ENCODE peak calls at places on chromosomes 1 and 21, in eight cellular contexts. B, V, D, P, H, X, C and G are unnamed samples. For H3K36me3, the result is how much of the 10 kb centered on the place peaks cover.

GRCh38 chr1:210978316-210978993 is 155.5 kb downstream of the KCNH1 start:
- DNase-seq in D (no peak), X (no peak), C (no peak), H (no peak), P (no peak), V (no peak), B (no peak), G (no peak)

GRCh38 chr1:8252266-8252951 is 65.5 kb upstream of the SLC45A1 start:
- DNase-seq in C (no peak), D (no peak), P (no peak), X (no peak), V (no peak), B (no peak), H (no peak), G (no peak)

GRCh38 chr21:45516071-45516670 is 26.1 kb downstream of the SLC19A1 start:
- DNase-seq in X (no peak), B (peak), C (no peak), V (no peak), H (no peak), P (peak), D (peak), G (no peak)

GRCh38 chr1:20411196-20411980 is 74.6 kb downstream of the CAMK2N1 start:
- DNase-seq in B (no peak), H (peak), V (no peak), X (peak), C (peak), P (peak), D (peak), G (no peak)

GRCh38 chr1:224205438-224205840 is 22.4 kb downstream of the DEGS1 start:
- DNase-seq in B (no peak), X (peak), H (peak), V (no peak), D (no peak), P (no peak), C (no peak), G (no peak)

GRCh38 chr1:200487650-200488049 is 77.8 kb upstream of the ZNF281 start:
- DNase-seq in H (no peak), D (no peak), X (no peak), C (no peak), B (no peak), V (no peak), P (no peak), G (no peak)

GRCh38 chr1:167360120-167360519 is 139.4 kb downstream of the POU2F1 start:
- DNase-seq in B (no peak), X (no peak), P (no peak), V (no peak), C (no peak), D (no peak), H (peak), G (no peak)

GRCh38 chr1:53739109-53739681 is at the start of gene GLIS1:
- DNase-seq in V (peak), B (peak), C (peak), H (peak), X (peak), P (peak), D (peak), G (peak)

GRCh38 chr1:38208720-38209632 is 162.4 kb upstream of the POU3F1 start:
- DNase-seq in C (no peak), V (no peak), H (no peak), D (no peak), B (no peak), P (no peak), X (no peak), G (no peak)

GRCh38 chr1:200883118-200883517 is 10.3 kb downstream of the GPR25 start:
- DNase-seq in C (no peak), D (no peak), H (no peak), B (no peak), P (no peak), V (no peak), X (no peak), G (no peak)

DNA sequence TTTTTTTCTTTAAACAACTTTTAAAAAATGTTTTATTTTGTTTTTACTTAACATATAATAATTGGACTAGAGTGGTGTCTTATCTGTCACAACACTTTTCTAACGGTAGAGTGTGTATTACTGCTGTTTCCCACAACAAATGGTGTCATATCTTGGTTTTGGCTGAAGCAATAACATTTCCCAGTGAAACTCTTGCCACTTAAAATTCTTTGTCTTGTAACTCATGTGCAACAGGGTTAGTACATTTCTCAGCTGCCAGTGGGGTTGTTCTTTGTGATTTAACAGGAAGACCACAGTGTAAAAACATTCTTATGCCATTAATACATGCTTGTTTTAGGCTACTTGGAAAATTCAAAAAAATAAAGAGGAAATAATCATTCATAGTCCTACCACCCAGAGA is 43.5 kb downstream of the ALPL start:
- DNase-seq in C (no peak), D (no peak), B (no peak), H (peak), P (no peak), V (no peak), X (no peak), G (no peak)
- H3K27ac ChIP-seq in C (no peak), D (no peak), B (no peak), H (peak), P (no peak), V (no peak), X (no peak), G (no peak)

GRCh38 chr21:42495027-42495426 is 997 bp downstream of the RSPH1 start:
- DNase-seq in C (no peak), D (no peak), B (no peak), X (no peak), V (no peak), P (no peak), H (no peak), G (no peak)
- H3K4me3 ChIP-seq in C (no peak), D (no peak), B (no peak), X (no peak), V (no peak), P (no peak), H (no peak), G (no peak)

GRCh38 chr1:30934613-30935012 is 26.1 kb upstream of the SDC3 start:
- DNase-seq in D (no peak), P (no peak), X (no peak), H (no peak), B (no peak), C (no peak), V (no peak), G (no peak)
- H3K36me3 ChIP-seq in D (under half), P (half or more), X (under half), H (half or more), B (under half), C (half or more), V (under half), G (half or more)

GRCh38 chr1:25922633-25923567 is 16.7 kb upstream of the STMN1 start:
- DNase-seq in P (peak), V (peak), D (peak), X (peak), B (peak), C (peak), H (peak), G (peak)
- H3K27ac ChIP-seq in P (peak), V (no peak), D (peak), X (peak), B (peak), C (peak), H (peak), G (no peak)

GRCh38 chr1:67503974-67504373 is 73.8 kb upstream of the SERBP1 start:
- DNase-seq in B (no peak), C (no peak), D (no peak), V (no peak), H (no peak), P (no peak), X (no peak), G (no peak)

GRCh38 chr1:67495327-67495726 is 65.1 kb upstream of the SERBP1 start:
- DNase-seq in X (no peak), P (no peak), V (no peak), D (no peak), C (no peak), B (no peak), H (no peak), G (no peak)

GRCh38 chr1:67496329-67496728 is 66.1 kb upstream of the SERBP1 start:
- DNase-seq in D (no peak), X (no peak), V (no peak), B (no peak), H (no peak), P (no peak), C (no peak), G (no peak)

DNA sequence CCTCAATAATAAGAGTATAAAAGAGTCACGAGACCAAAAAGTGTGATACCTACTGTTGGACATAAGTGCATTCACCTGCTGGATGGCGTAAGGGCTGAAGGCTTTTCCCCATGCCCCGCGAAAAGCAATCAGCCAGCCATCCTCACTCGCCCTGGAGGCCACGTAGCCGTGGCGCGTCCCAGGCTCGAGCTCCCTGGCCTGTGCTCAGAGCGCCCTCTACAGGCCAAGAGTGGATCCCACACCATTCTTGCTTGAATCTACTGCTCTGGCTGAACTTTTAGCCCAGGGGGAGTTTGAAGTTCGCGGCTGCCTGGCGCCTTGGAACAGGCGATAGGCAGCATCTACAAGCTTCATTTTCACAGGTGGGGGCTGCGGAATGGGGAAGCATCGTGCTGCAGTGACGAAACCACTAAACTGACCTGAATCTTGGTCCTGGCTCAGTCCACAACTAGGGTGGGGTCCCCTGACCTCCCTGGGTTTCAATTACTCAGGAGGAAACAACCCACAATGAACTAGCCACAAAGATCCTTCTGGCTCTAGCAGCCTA is 70.3 kb upstream of the SERBP1 start:
- DNase-seq in H (peak), X (peak), C (peak), V (peak), P (peak), D (peak), B (peak), G (peak)
- H3K4me3 ChIP-seq in H (no peak), X (no peak), C (no peak), V (peak), P (no peak), D (no peak), B (no peak), G (no peak)